ENCODE peak calls at places on chromosome 18, in eight cellular contexts. X is PC-9; Y is NCI-H1092 treated with DMSO at 0.1 percent for 48 hours; O is fibroblast of the conjunctiva; I is breast epithelium; L is CD8-positive, alpha-beta T cell; Q is NAMALWA; A is midbrain. D is an unnamed sample.

GRCh38 chr18:12028674-12029073 is 47.4 kb downstream of the IMPA2 start:
- DNase-seq in X (no peak), Y (peak; percentile 7), O (no peak), I (no peak), L (no peak), Q (no peak), A (no peak), D (no peak)

GRCh38 chr18:8478166-8478967 is 130.9 kb upstream of the RAB12 start:
- DNase-seq in X (no peak), Y (peak; percentile 20), O (no peak), I (no peak), L (peak; percentile 29), Q (peak; percentile 73), A (peak; percentile 23), D (peak; percentile 75)

GRCh38 chr18:13710460-13710859 is 15.9 kb downstream of the FAM210A start:
- DNase-seq in X (peak; percentile 96), Y (no peak), O (no peak), I (no peak), L (no peak), Q (no peak), A (no peak), D (no peak)

GRCh38 chr18:26434887-26435286 is 113.5 kb downstream of the KCTD1 start:
- DNase-seq in X (no peak), Y (no peak), O (no peak), I (no peak), L (no peak), Q (no peak), A (no peak), D (no peak)

GRCh38 chr18:75041586-75041985 is 167.4 kb downstream of the PTGR3 start:
- DNase-seq in X (no peak), Y (peak; percentile 38), O (peak; percentile 26), I (no peak), L (no peak), Q (peak; percentile 9), A (peak; percentile 17), D (peak; percentile 11)

GRCh38 chr18:5463390-5463789 is 80.4 kb downstream of the EPB41L3 start:
- DNase-seq in X (no peak), Y (no peak), O (peak; percentile 87), I (no peak), L (no peak), Q (no peak), A (no peak), D (no peak)

GRCh38 chr18:61333271-61333745 is at the start of gene CDH20:
- DNase-seq in X (no peak), Y (peak; percentile 59), O (no peak), I (no peak), L (no peak), Q (no peak), A (peak; percentile 65), D (no peak)

GRCh38 chr18:36578871-36579270 is 249.9 kb downstream of the TPGS2 start:
- DNase-seq in X (no peak), Y (no peak), O (peak; percentile 31), I (no peak), L (no peak), Q (no peak), A (no peak), D (no peak)

GRCh38 chr18:27605107-27605834 is 420.2 kb upstream of the CHST9 start:
- DNase-seq in X (no peak), Y (peak; percentile 91), O (peak; percentile 56), I (no peak), L (no peak), Q (peak; percentile 67), A (peak; percentile 78), D (peak; percentile 73)

GRCh38 chr18:12121175-12122095 is 27.8 kb downstream of the ANKRD62 start:
- DNase-seq in X (no peak), Y (no peak), O (no peak), I (no peak), L (no peak), Q (peak; percentile 23), A (no peak), D (peak; percentile 9)

GRCh38 chr18:73684651-73685050 is 463.0 kb downstream of the FBXO15 start:
- DNase-seq in X (peak; percentile 60), Y (no peak), O (no peak), I (no peak), L (no peak), Q (no peak), A (no peak), D (no peak)

GRCh38 chr18:49754866-49755265 is 58.5 kb downstream of the ACAA2 start:
- DNase-seq in X (no peak), Y (no peak), O (no peak), I (no peak), L (no peak), Q (no peak), A (no peak), D (no peak)

GRCh38 chr18:74281011-74281638 is 10.6 kb downstream of the CYB5A start:
- DNase-seq in X (no peak), Y (peak; percentile 85), O (no peak), I (no peak), L (no peak), Q (no peak), A (no peak), D (no peak)

GRCh38 chr18:31100598-31101147 is 1.5 kb downstream of the DSC2 start:
- DNase-seq in X (no peak), Y (no peak), O (no peak), I (no peak), L (no peak), Q (no peak), A (no peak), D (peak; percentile 51)

GRCh38 chr18:23837591-23837990 is 148.3 kb downstream of the LAMA3 start:
- DNase-seq in X (no peak), Y (no peak), O (no peak), I (no peak), L (no peak), Q (peak; percentile 7), A (no peak), D (no peak)

GRCh38 chr18:2853926-2854664 is 7.3 kb downstream of the EMILIN2 start:
- DNase-seq in X (no peak), Y (no peak), O (no peak), I (no peak), L (no peak), Q (no peak), A (no peak), D (no peak)

GRCh38 chr18:45993441-45993840 is 26.3 kb upstream of the EPG5 start:
- DNase-seq in X (peak; percentile 96), Y (no peak), O (peak; percentile 21), I (no peak), L (no peak), Q (no peak), A (no peak), D (no peak)

GRCh38 chr18:22607284-22607635 is 189.5 kb upstream of the CTAGE1 start:
- DNase-seq in X (no peak), Y (no peak), O (no peak), I (no peak), L (no peak), Q (no peak), A (no peak), D (no peak)

GRCh38 chr18:70380915-70381896 is 92.4 kb downstream of the SOCS6 start:
- DNase-seq in X (no peak), Y (peak; percentile 8), O (no peak), I (no peak), L (no peak), Q (no peak), A (peak; percentile 83), D (no peak)

GRCh38 chr18:6920099-6920955 is 190.8 kb downstream of the ARHGAP28 start:
- DNase-seq in X (peak; percentile 43), Y (peak; percentile 53), O (peak; percentile 50), I (no peak), L (no peak), Q (peak; percentile 69), A (peak; percentile 36), D (peak; percentile 50)

GRCh38 chr18:32998285-32998684 is 225.5 kb upstream of the KLHL14 start:
- DNase-seq in X (no peak), Y (no peak), O (no peak), I (no peak), L (no peak), Q (no peak), A (no peak), D (no peak)

GRCh38 chr18:32257073-32257780 is 67.4 kb downstream of the MEP1B start:
- DNase-seq in X (no peak), Y (no peak), O (no peak), I (no peak), L (no peak), Q (no peak), A (no peak), D (no peak)

GRCh38 chr18:35861367-35862114 is 110.9 kb upstream of the RMP24 start:
- DNase-seq in X (no peak), Y (no peak), O (no peak), I (no peak), L (no peak), Q (no peak), A (no peak), D (no peak)

GRCh38 chr18:29096380-29096779 is 919.5 kb upstream of the CDH2 start:
- DNase-seq in X (no peak), Y (no peak), O (no peak), I (no peak), L (no peak), Q (no peak), A (no peak), D (no peak)

GRCh38 chr18:49691177-49691608 is 122.1 kb downstream of the ACAA2 start:
- DNase-seq in X (peak; percentile 92), Y (no peak), O (peak; percentile 29), I (no peak), L (no peak), Q (no peak), A (no peak), D (no peak)

GRCh38 chr18:79424008-79424565 is 28.4 kb downstream of the NFATC1 start:
- DNase-seq in X (no peak), Y (no peak), O (no peak), I (no peak), L (no peak), Q (no peak), A (no peak), D (no peak)

GRCh38 chr18:22330508-22330907 is 87.2 kb downstream of the CTAGE1 start:
- DNase-seq in X (no peak), Y (no peak), O (no peak), I (no peak), L (no peak), Q (no peak), A (no peak), D (no peak)

GRCh38 chr18:74598350-74599001 is 806 bp downstream of the ZNF407 start:
- DNase-seq in X (no peak), Y (peak; percentile 73), O (no peak), I (peak; percentile 53), L (peak; percentile 84), Q (peak; percentile 89), A (peak; percentile 26), D (peak; percentile 28)

GRCh38 chr18:10388380-10388779 is 66.1 kb upstream of the APCDD1 start:
- DNase-seq in X (no peak), Y (no peak), O (no peak), I (no peak), L (no peak), Q (no peak), A (no peak), D (no peak)

GRCh38 chr18:80147418-80148315 is 38.6 kb downstream of the ADNP2 start:
- DNase-seq in X (no peak), Y (peak; percentile 80), O (peak; percentile 74), I (peak; percentile 78), L (peak; percentile 84), Q (no peak), A (peak; percentile 86), D (no peak)

GRCh38 chr18:24878289-24878688 is 417.9 kb downstream of the HRH4 start:
- DNase-seq in X (no peak), Y (peak; percentile 4), O (peak; percentile 49), I (no peak), L (no peak), Q (peak; percentile 56), A (peak; percentile 80), D (peak; percentile 50)

GRCh38 chr18:966095-967036 is 61.7 kb downstream of the ADCYAP1 start:
- DNase-seq in X (no peak), Y (no peak), O (no peak), I (no peak), L (no peak), Q (no peak), A (no peak), D (no peak)

GRCh38 chr18:49584431-49584830 is 22.6 kb downstream of the LIPG start:
- DNase-seq in X (no peak), Y (no peak), O (no peak), I (no peak), L (no peak), Q (no peak), A (no peak), D (no peak)

GRCh38 chr18:58572181-58572580 is 56.7 kb downstream of the ALPK2 start:
- DNase-seq in X (peak; percentile 40), Y (no peak), O (peak; percentile 96), I (no peak), L (no peak), Q (no peak), A (no peak), D (no peak)